ENCODE peak calls at places on chromosomes 16 and 17, in ten cellular contexts. T is AG09309; F is activated CD8-positive, alpha-beta T cell treated with anti-CD3 and anti-CD28 coated beads for 36 hours; S is uterus; H is kidney epithelial cell; O is psoas muscle; Z is IMR-90; J is stomach; G is tibial nerve; U is A549. E is an unnamed sample.

GRCh38 chr16:53159781-53160436 is 105.1 kb downstream of the CHD9 start:
- DNase-seq in T (peak; percentile 8), F (peak; percentile 26), S (peak; percentile 28), H (peak; percentile 7), O (no peak), Z (peak; percentile 62), J (no peak), G (peak; percentile 39), U (peak; percentile 63), E (no peak)

GRCh38 chr17:72104164-72104862 is 16.5 kb upstream of the SOX9 start:
- DNase-seq in T (no peak), F (no peak), S (no peak), H (no peak), O (peak; percentile 69), Z (no peak), J (no peak), G (no peak), U (no peak), E (peak; percentile 71)

GRCh38 chr17:30921544-30922196 is at the start of gene ADAP2:
- DNase-seq in T (no peak), F (no peak), S (no peak), H (no peak), O (peak; percentile 64), Z (no peak), J (peak; percentile 75), G (peak; percentile 21), U (peak; percentile 51), E (no peak)

GRCh38 chr17:82869536-82869935 is 29.7 kb upstream of the ZNF750 start:
- DNase-seq in T (no peak), F (no peak), S (no peak), H (no peak), O (peak; percentile 20), Z (no peak), J (no peak), G (no peak), U (no peak), E (no peak)

GRCh38 chr17:83056583-83057396 is 22.6 kb upstream of the METRNL start:
- DNase-seq in T (no peak), F (no peak), S (peak; percentile 50), H (no peak), O (no peak), Z (no peak), J (peak; percentile 21), G (peak; percentile 11), U (no peak), E (peak; percentile 76)

GRCh38 chr17:82716383-82717181 is at the start of gene FN3KRP:
- DNase-seq in T (peak; percentile 38), F (peak; percentile 93), S (peak; percentile 96), H (peak; percentile 61), O (peak; percentile 98), Z (peak; percentile 83), J (peak; percentile 97), G (peak; percentile 90), U (peak; percentile 96), E (peak; percentile 94)

GRCh38 chr16:86298166-86299131 is 211.9 kb upstream of the FOXF1 start:
- DNase-seq in T (no peak), F (no peak), S (peak; percentile 38), H (no peak), O (no peak), Z (peak; percentile 88), J (no peak), G (no peak), U (no peak), E (no peak)

GRCh38 chr16:2341456-2342447 is 1.2 kb upstream of the ABCA3 start:
- DNase-seq in T (no peak), F (no peak), S (peak; percentile 30), H (no peak), O (peak; percentile 64), Z (no peak), J (no peak), G (no peak), U (no peak), E (no peak)

GRCh38 chr17:59366773-59367656 is 35.6 kb downstream of the YPEL2 start:
- DNase-seq in T (no peak), F (peak; percentile 18), S (peak; percentile 71), H (no peak), O (no peak), Z (peak; percentile 69), J (peak; percentile 89), G (no peak), U (no peak), E (no peak)

GRCh38 chr17:59368218-59368857 is 36.9 kb downstream of the YPEL2 start:
- DNase-seq in T (no peak), F (no peak), S (no peak), H (no peak), O (no peak), Z (no peak), J (no peak), G (no peak), U (no peak), E (no peak)

GRCh38 chr17:59369026-59369724 is 37.7 kb downstream of the YPEL2 start:
- DNase-seq in T (no peak), F (no peak), S (no peak), H (no peak), O (no peak), Z (no peak), J (no peak), G (no peak), U (no peak), E (no peak)

GRCh38 chr17:59366040-59366757 is 34.7 kb downstream of the YPEL2 start:
- DNase-seq in T (no peak), F (no peak), S (peak; percentile 28), H (no peak), O (no peak), Z (no peak), J (peak; percentile 48), G (no peak), U (no peak), E (no peak)

GRCh38 chr17:59367657-59368045 is 36.2 kb downstream of the YPEL2 start:
- DNase-seq in T (no peak), F (peak; percentile 17), S (no peak), H (no peak), O (no peak), Z (no peak), J (no peak), G (no peak), U (no peak), E (no peak)
- TF ChIP-seq CTCF in T (no peak), F (no peak), S (no peak), H (no peak), O (no peak), Z (no peak), J (no peak), G (no peak), U (no peak), E (no peak)

GRCh38 chr17:9987779-9988585 is 82.9 kb upstream of the RCVRN start:
- DNase-seq in T (no peak), F (peak; percentile 33), S (no peak), H (no peak), O (peak; percentile 72), Z (peak; percentile 21), J (no peak), G (no peak), U (peak; percentile 57), E (no peak)

GRCh38 chr17:9991796-9992195 is 86.7 kb upstream of the RCVRN start:
- DNase-seq in T (no peak), F (no peak), S (no peak), H (no peak), O (no peak), Z (no peak), J (no peak), G (no peak), U (no peak), E (no peak)

GRCh38 chr17:9994761-9995160 is 89.7 kb upstream of the RCVRN start:
- DNase-seq in T (no peak), F (no peak), S (no peak), H (no peak), O (no peak), Z (no peak), J (no peak), G (no peak), U (no peak), E (no peak)

GRCh38 chr17:9986754-9987382 is 81.8 kb upstream of the RCVRN start:
- DNase-seq in T (no peak), F (no peak), S (no peak), H (no peak), O (peak; percentile 76), Z (no peak), J (no peak), G (no peak), U (no peak), E (no peak)

DNA sequence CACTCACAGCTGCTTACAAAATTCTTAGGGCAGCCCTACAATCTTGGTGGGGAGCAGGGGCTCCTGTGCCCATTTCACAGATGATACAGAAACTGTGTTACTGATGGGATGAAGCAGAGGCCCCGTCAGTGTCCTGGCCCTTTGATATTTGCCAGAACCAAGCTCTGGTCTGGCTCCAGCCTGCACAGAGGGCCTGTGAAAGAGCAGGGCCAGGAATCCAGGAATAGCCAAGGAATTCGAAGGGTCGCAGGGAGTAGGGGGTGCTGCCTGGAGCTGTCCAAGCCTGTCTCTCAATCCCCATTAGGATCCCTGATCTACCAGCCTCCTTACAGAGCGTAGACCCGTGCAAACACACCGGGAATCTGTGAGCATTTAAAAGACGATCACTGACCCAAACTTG is 86.3 kb upstream of the RCVRN start:
- DNase-seq in T (no peak), F (no peak), S (no peak), H (no peak), O (no peak), Z (no peak), J (no peak), G (no peak), U (no peak), E (no peak)
- TF ChIP-seq CTCF in T (no peak), F (no peak), S (no peak), H (no peak), O (no peak), Z (no peak), J (no peak), G (no peak), U (no peak), E (no peak)

GRCh38 chr17:50146927-50147640 is 3.4 kb downstream of the PPP1R9B start:
- DNase-seq in T (no peak), F (no peak), S (no peak), H (no peak), O (peak; percentile 66), Z (no peak), J (no peak), G (no peak), U (no peak), E (no peak)

GRCh38 chr17:50149099-50149424 is 1.4 kb downstream of the PPP1R9B start:
- DNase-seq in T (no peak), F (no peak), S (no peak), H (no peak), O (peak; percentile 69), Z (no peak), J (no peak), G (no peak), U (no peak), E (no peak)

GRCh38 chr17:50147841-50148225 is 2.6 kb downstream of the PPP1R9B start:
- DNase-seq in T (no peak), F (peak; percentile 54), S (no peak), H (no peak), O (peak; percentile 72), Z (no peak), J (no peak), G (no peak), U (peak; percentile 50), E (no peak)

GRCh38 chr17:50149425-50150353 is 788 bp downstream of the PPP1R9B start:
- DNase-seq in T (no peak), F (peak; percentile 57), S (no peak), H (no peak), O (peak; percentile 83), Z (peak; percentile 48), J (peak; percentile 77), G (no peak), U (peak; percentile 76), E (no peak)

DNA sequence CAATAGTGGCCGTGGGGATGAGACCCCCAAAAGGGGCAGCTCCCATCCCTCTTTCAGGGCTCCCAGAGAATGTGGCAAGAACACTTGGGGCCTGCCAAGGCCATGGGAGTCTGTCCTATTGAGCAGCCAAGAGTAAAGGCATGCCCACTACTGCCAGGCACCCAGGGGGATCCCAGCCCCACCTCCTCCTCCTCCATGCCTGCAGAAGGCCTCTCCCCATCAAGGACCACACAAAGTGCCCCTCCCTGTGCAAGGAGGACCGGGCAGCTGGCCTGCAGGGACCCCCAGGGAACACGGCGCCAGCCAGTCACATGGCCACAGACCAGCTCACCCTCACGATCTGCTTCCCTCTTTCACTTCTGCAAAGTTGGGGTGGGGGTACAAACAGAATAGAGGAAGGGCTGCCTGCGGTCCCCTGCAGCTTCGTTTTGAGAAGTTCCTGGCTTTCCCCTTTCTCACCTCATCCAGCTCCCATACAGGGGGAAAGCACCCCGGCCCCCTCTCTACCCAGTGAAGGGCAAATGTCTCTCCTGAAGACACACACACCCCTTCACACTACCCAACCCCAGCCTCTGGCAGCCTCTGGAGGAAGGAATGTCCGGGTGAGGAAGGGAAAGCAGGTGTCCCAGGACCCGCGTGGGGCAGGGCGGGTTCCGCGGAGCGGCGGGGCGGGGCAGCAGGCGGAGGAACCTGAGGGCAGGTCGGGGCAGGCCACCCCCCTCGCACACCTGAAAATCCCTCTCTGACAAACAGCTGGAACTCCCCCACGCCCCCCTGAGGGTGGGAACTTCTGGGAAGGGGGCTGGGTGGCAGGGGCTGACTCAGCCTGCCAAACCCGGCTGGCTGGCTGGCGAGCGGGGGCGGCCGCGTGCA is 2.0 kb downstream of the PPP1R9B start:
- DNase-seq in T (no peak), F (peak; percentile 87), S (peak; percentile 50), H (no peak), O (peak; percentile 75), Z (peak; percentile 39), J (peak; percentile 62), G (peak; percentile 54), U (peak; percentile 46), E (no peak)
- TF ChIP-seq CTCF in T (peak; percentile 47), F (no peak), S (peak; percentile 10), H (peak; percentile 51), O (no peak), Z (peak; percentile 39), J (no peak), G (no peak), U (no peak), E (no peak)

GRCh38 chr17:28849281-28849680 is 5.5 kb upstream of the ERAL1 start:
- DNase-seq in T (no peak), F (peak; percentile 60), S (no peak), H (no peak), O (no peak), Z (no peak), J (no peak), G (no peak), U (peak; percentile 49), E (no peak)
- TF ChIP-seq CTCF in T (peak; percentile 15), F (no peak), S (no peak), H (no peak), O (no peak), Z (peak; percentile 17), J (no peak), G (no peak), U (no peak), E (no peak)